ENCODE peak calls at places on chromosomes 11 and 22, in eight cellular contexts. O is NCI-H1092 treated with DMSO at 0.1 percent for 48 hours, U is midbrain, Z is NCI-H1417 treated with DMSO at 0.1 percent for 48 hours, Y is NCI-H82, J is NCI-H2029, T is NCI-H345, H is iris pigment epithelial cell. P is an unnamed sample.

GRCh38 chr11:69013009-69013951 is at the start of gene MRGPRF:
- DNase-seq in O (peak), U (no peak), Z (no peak), Y (no peak), J (no peak), T (no peak), H (peak), P (no peak)

GRCh38 chr11:114073506-114074381 is 14.2 kb downstream of the ZBTB16 start:
- DNase-seq in O (no peak), U (no peak), Z (no peak), Y (peak), J (peak), T (no peak), H (no peak), P (peak)

GRCh38 chr11:117096140-117096972 is 1.9 kb downstream of the SIK3 start:
- DNase-seq in O (no peak), U (peak), Z (no peak), Y (peak), J (no peak), T (no peak), H (no peak), P (peak)

GRCh38 chr22:19721486-19722172 is 1.7 kb upstream of the GP1BB start:
- DNase-seq in O (no peak), U (no peak), Z (no peak), Y (no peak), J (no peak), T (no peak), H (no peak), P (no peak)

GRCh38 chr11:111707039-111707690 is 59.0 kb downstream of the PPP2R1B start:
- DNase-seq in O (no peak), U (peak), Z (no peak), Y (no peak), J (no peak), T (no peak), H (peak), P (no peak)

GRCh38 chr11:71774603-71775222 is 58.3 kb upstream of the DEFB108B start:
- DNase-seq in O (no peak), U (no peak), Z (no peak), Y (no peak), J (no peak), T (no peak), H (no peak), P (no peak)

GRCh38 chr11:117670924-117671323 is 126.1 kb downstream of the DSCAML1 start:
- DNase-seq in O (no peak), U (no peak), Z (no peak), Y (peak), J (no peak), T (no peak), H (no peak), P (no peak)

GRCh38 chr22:46547883-46548244 is 10.4 kb upstream of the CELSR1 start:
- DNase-seq in O (no peak), U (no peak), Z (no peak), Y (no peak), J (no peak), T (no peak), H (peak), P (no peak)

GRCh38 chr11:113401718-113402117 is 14.1 kb downstream of the ANKK1 start:
- DNase-seq in O (peak), U (peak), Z (peak), Y (no peak), J (peak), T (peak), H (no peak), P (no peak)

GRCh38 chr22:50530280-50530856 is 556 bp upstream of the TYMP start:
- DNase-seq in O (no peak), U (no peak), Z (no peak), Y (no peak), J (no peak), T (peak), H (peak), P (no peak)

GRCh38 chr11:19656140-19656541 is 56.5 kb upstream of the NAV2 start:
- DNase-seq in O (no peak), U (no peak), Z (no peak), Y (no peak), J (no peak), T (no peak), H (no peak), P (no peak)

GRCh38 chr22:34866081-34866480 is 199.9 kb upstream of the ISX start:
- DNase-seq in O (no peak), U (no peak), Z (no peak), Y (peak), J (no peak), T (no peak), H (no peak), P (no peak)

GRCh38 chr11:131688056-131688693 is 317.8 kb downstream of the NTM start:
- DNase-seq in O (peak), U (peak), Z (no peak), Y (peak), J (no peak), T (peak), H (peak), P (peak)

GRCh38 chr11:129373489-129373953 is 2.1 kb upstream of the BARX2 start:
- DNase-seq in O (no peak), U (no peak), Z (no peak), Y (no peak), J (no peak), T (no peak), H (peak), P (no peak)

GRCh38 chr11:111788051-111788450 is 21.9 kb upstream of the PPP2R1B start:
- DNase-seq in O (no peak), U (no peak), Z (no peak), Y (no peak), J (no peak), T (no peak), H (no peak), P (no peak)

GRCh38 chr22:49637255-49637760 is 190.4 kb downstream of the BRD1 start:
- DNase-seq in O (no peak), U (no peak), Z (no peak), Y (no peak), J (no peak), T (no peak), H (no peak), P (no peak)

GRCh38 chr22:22378446-22379415 is 129.8 kb downstream of the ZNF280B start:
- DNase-seq in O (no peak), U (no peak), Z (no peak), Y (no peak), J (no peak), T (no peak), H (no peak), P (no peak)

GRCh38 chr11:64327993-64328392 is 10.1 kb downstream of the PRDX5 start:
- DNase-seq in O (no peak), U (no peak), Z (no peak), Y (no peak), J (no peak), T (no peak), H (no peak), P (no peak)

GRCh38 chr22:27110985-27111451 is 453.6 kb downstream of the MIAT start:
- DNase-seq in O (no peak), U (no peak), Z (no peak), Y (no peak), J (no peak), T (no peak), H (peak), P (no peak)

GRCh38 chr11:121634889-121635288 is 182.1 kb upstream of the SORL1-AS1 start:
- DNase-seq in O (no peak), U (no peak), Z (no peak), Y (no peak), J (no peak), T (no peak), H (peak), P (no peak)

GRCh38 chr11:73141309-73142127 is 600 bp downstream of the FCHSD2 start:
- DNase-seq in O (peak), U (no peak), Z (peak), Y (peak), J (peak), T (peak), H (peak), P (no peak)

GRCh38 chr11:69055598-69056516 is 7.1 kb downstream of the TPCN2 start:
- DNase-seq in O (no peak), U (peak), Z (no peak), Y (no peak), J (no peak), T (no peak), H (no peak), P (no peak)

GRCh38 chr11:15307600-15307999 is 192.9 kb downstream of the INSC start:
- DNase-seq in O (peak), U (no peak), Z (no peak), Y (no peak), J (no peak), T (peak), H (no peak), P (peak)

GRCh38 chr11:72792437-72793021 is 1.3 kb downstream of the STARD10 start:
- DNase-seq in O (no peak), U (no peak), Z (no peak), Y (no peak), J (no peak), T (no peak), H (no peak), P (no peak)

GRCh38 chr11:14414470-14415461 is 55.8 kb upstream of the RRAS2 start:
- DNase-seq in O (no peak), U (no peak), Z (no peak), Y (no peak), J (no peak), T (no peak), H (peak), P (peak)

GRCh38 chr22:25447067-25447688 is 117.3 kb upstream of the GRK3 start:
- DNase-seq in O (peak), U (no peak), Z (no peak), Y (peak), J (peak), T (no peak), H (no peak), P (peak)

GRCh38 chr11:64859542-64860414 is 15.3 kb upstream of the CDC42BPG start:
- DNase-seq in O (no peak), U (no peak), Z (no peak), Y (no peak), J (no peak), T (no peak), H (no peak), P (peak)